ENCODE peak calls at places on chromosomes 12 and 14, in eight cellular contexts. S, Q, Y, A, N, C, I and H are unnamed samples.

GRCh38 chr12:123237646-123238329 is 4.6 kb downstream of the MTRFR start:
- DNase-seq in S (peak; percentile 87), Q (peak; percentile 54), Y (peak; percentile 57), A (peak; percentile 89), N (peak; percentile 79), C (peak; percentile 45), I (peak; percentile 71), H (peak; percentile 81)

GRCh38 chr14:54650331-54651017 is 83.5 kb downstream of the SAMD4A start:
- DNase-seq in S (peak; percentile 84), Q (no peak), Y (no peak), A (peak; percentile 82), N (peak; percentile 35), C (no peak), I (no peak), H (no peak)

GRCh38 chr14:35158491-35158890 is 36.1 kb downstream of the PRORP start:
- DNase-seq in S (no peak), Q (no peak), Y (no peak), A (no peak), N (no peak), C (no peak), I (no peak), H (peak; percentile 0)

GRCh38 chr14:94041551-94042346 is 15.6 kb downstream of the OTUB2 start:
- DNase-seq in S (peak; percentile 89), Q (no peak), Y (no peak), A (no peak), N (no peak), C (no peak), I (no peak), H (peak; percentile 35)

GRCh38 chr12:124480469-124481256 is 86.7 kb downstream of the NCOR2 start:
- DNase-seq in S (peak; percentile 35), Q (no peak), Y (peak; percentile 85), A (peak; percentile 87), N (no peak), C (peak; percentile 81), I (peak; percentile 37), H (peak; percentile 38)

GRCh38 chr14:78335531-78335930 is 165.4 kb downstream of the NRXN3 start:
- DNase-seq in S (no peak), Q (no peak), Y (no peak), A (no peak), N (no peak), C (no peak), I (no peak), H (no peak)

GRCh38 chr14:36949371-36949770 is 223.0 kb downstream of the SLC25A21 start:
- DNase-seq in S (no peak), Q (no peak), Y (no peak), A (no peak), N (no peak), C (no peak), I (no peak), H (no peak)

GRCh38 chr12:116610971-116611541 is 51.9 kb downstream of the MAP1LC3B2 start:
- DNase-seq in S (peak; percentile 38), Q (no peak), Y (no peak), A (peak; percentile 32), N (no peak), C (no peak), I (no peak), H (no peak)

GRCh38 chr12:44053550-44054243 is 217.8 kb downstream of the TMEM117 start:
- DNase-seq in S (peak; percentile 55), Q (no peak), Y (no peak), A (peak; percentile 63), N (no peak), C (no peak), I (no peak), H (no peak)

GRCh38 chr14:64465856-64466554 is 706 bp downstream of the AKAP5 start:
- DNase-seq in S (peak; percentile 79), Q (no peak), Y (peak; percentile 52), A (peak; percentile 50), N (peak; percentile 90), C (no peak), I (no peak), H (peak; percentile 67)

GRCh38 chr12:3204716-3205617 is 127.8 kb downstream of the TSPAN9 start:
- DNase-seq in S (no peak), Q (no peak), Y (peak; percentile 86), A (no peak), N (no peak), C (no peak), I (no peak), H (no peak)

GRCh38 chr14:61720302-61720677 is 25.0 kb downstream of the HIF1A start:
- DNase-seq in S (peak; percentile 46), Q (no peak), Y (no peak), A (peak; percentile 37), N (no peak), C (no peak), I (peak; percentile 40), H (peak; percentile 14)

GRCh38 chr12:2393016-2393415 is 340.2 kb downstream of the CACNA1C start:
- DNase-seq in S (no peak), Q (no peak), Y (no peak), A (no peak), N (no peak), C (no peak), I (no peak), H (no peak)

GRCh38 chr12:105271364-105271763 is 35.4 kb upstream of the APPL2 start:
- DNase-seq in S (no peak), Q (no peak), Y (no peak), A (no peak), N (no peak), C (no peak), I (no peak), H (no peak)

GRCh38 chr14:104579507-104579906 is at the start of gene C14orf180:
- DNase-seq in S (no peak), Q (no peak), Y (peak; percentile 85), A (no peak), N (no peak), C (no peak), I (no peak), H (no peak)

GRCh38 chr14:90464481-90464880 is 67.7 kb downstream of the CALM1 start:
- DNase-seq in S (no peak), Q (no peak), Y (no peak), A (no peak), N (no peak), C (no peak), I (no peak), H (no peak)

GRCh38 chr14:102622262-102622885 is 29.9 kb downstream of the RCOR1 start:
- DNase-seq in S (no peak), Q (no peak), Y (no peak), A (no peak), N (peak; percentile 64), C (no peak), I (no peak), H (no peak)

GRCh38 chr12:52075409-52075724 is 4.1 kb upstream of the SMIM41 start:
- DNase-seq in S (peak; percentile 79), Q (no peak), Y (no peak), A (peak; percentile 71), N (no peak), C (no peak), I (no peak), H (no peak)

GRCh38 chr14:105863296-105864108 is 337.1 kb downstream of the TMEM121 start:
- DNase-seq in S (no peak), Q (no peak), Y (no peak), A (no peak), N (no peak), C (no peak), I (peak; percentile 48), H (no peak)

GRCh38 chr14:34665785-34666425 is 36.0 kb upstream of the SNX6 start:
- DNase-seq in S (peak; percentile 76), Q (no peak), Y (no peak), A (peak; percentile 93), N (no peak), C (peak; percentile 77), I (peak; percentile 15), H (peak; percentile 43)

GRCh38 chr12:111368291-111368683 is 608 bp downstream of the PHETA1 start:
- DNase-seq in S (peak; percentile 47), Q (no peak), Y (no peak), A (no peak), N (no peak), C (no peak), I (no peak), H (peak; percentile 30)
- TF ChIP-seq EZH2phosphoT487 in S (no peak), Q (no peak), Y (no peak), A (no peak), N (no peak), C (no peak), I (no peak), H (no peak)

DNA sequence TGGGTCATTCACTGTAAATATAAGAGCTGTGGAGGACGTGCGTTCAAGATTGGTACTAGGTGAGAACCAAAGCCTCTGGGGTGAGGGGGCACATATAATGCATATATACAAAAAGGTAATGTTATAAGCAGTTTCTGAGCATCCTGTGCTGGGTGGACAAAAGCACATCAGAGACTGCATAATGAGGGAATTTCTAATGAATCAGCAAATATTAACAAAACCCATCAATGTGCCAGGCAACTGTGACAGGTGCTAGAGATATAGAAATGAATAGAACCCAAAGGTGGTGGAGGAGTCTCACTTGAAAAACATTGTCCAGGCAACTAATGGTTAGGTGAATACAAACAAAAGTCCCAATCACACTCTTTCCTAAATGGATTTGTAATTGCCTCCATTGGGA is 74.7 kb downstream of the GPR65 start:
- DNase-seq in S (no peak), Q (no peak), Y (no peak), A (no peak), N (no peak), C (no peak), I (no peak), H (no peak)
- H3K9me2 ChIP-seq in S (no peaks in the 10 kb centered on the region), Q (no peaks in the 10 kb centered on the region), Y (no peaks in the 10 kb centered on the region), A (no peaks in the 10 kb centered on the region), N (peaks cover 4% of the 10 kb centered on the region), C (no peaks in the 10 kb centered on the region), I (no peaks in the 10 kb centered on the region), H (no peaks in the 10 kb centered on the region)

GRCh38 chr14:28770574-28770973 is 4.0 kb downstream of the FOXG1 start:
- DNase-seq in S (no peak), Q (no peak), Y (no peak), A (no peak), N (no peak), C (no peak), I (no peak), H (no peak)

GRCh38 chr14:28771168-28771567 is 4.6 kb downstream of the FOXG1 start:
- DNase-seq in S (no peak), Q (no peak), Y (no peak), A (no peak), N (no peak), C (no peak), I (no peak), H (no peak)

GRCh38 chr14:28773917-28774691 is 7.5 kb downstream of the FOXG1 start:
- DNase-seq in S (peak; percentile 73), Q (no peak), Y (no peak), A (no peak), N (peak; percentile 94), C (no peak), I (no peak), H (peak; percentile 37)

GRCh38 chr14:28773176-28773575 is 6.6 kb downstream of the FOXG1 start:
- DNase-seq in S (no peak), Q (no peak), Y (no peak), A (no peak), N (no peak), C (no peak), I (no peak), H (no peak)

GRCh38 chr14:28772613-28773012 is 6.0 kb downstream of the FOXG1 start:
- DNase-seq in S (no peak), Q (no peak), Y (no peak), A (no peak), N (no peak), C (no peak), I (no peak), H (no peak)
- TF ChIP-seq EZH2phosphoT487 in S (peak; percentile 2), Q (no peak), Y (no peak), A (no peak), N (no peak), C (no peak), I (no peak), H (no peak)

GRCh38 chr12:42611571-42612257 is 22.2 kb upstream of the PRICKLE1 start:
- DNase-seq in S (peak; percentile 15), Q (no peak), Y (no peak), A (peak; percentile 12), N (no peak), C (no peak), I (no peak), H (no peak)
- H3K9me2 ChIP-seq in S (no peaks in the 10 kb centered on the region), Q (no peaks in the 10 kb centered on the region), Y (no peaks in the 10 kb centered on the region), A (no peaks in the 10 kb centered on the region), N (peaks cover 5% of the 10 kb centered on the region), C (no peaks in the 10 kb centered on the region), I (no peaks in the 10 kb centered on the region), H (no peaks in the 10 kb centered on the region)